ENCODE peak calls at places on chromosome 13, in four cellular contexts. O is activated T-helper 1 cell treated with anti-CD3 and anti-CD28 coated beads, Interleukin-12 subunit alpha, Interleukin-12 subunit beta, Interleukin-2, Interleukin-4 antibody, amounts not matched to agents 30 ng/mL and 10 ng/mL and 1 ng/mL, durations not matched to agents 14 hours and 24 hours and 36 hours; Y is SHP77; R is kidney epithelial cell. E is an unnamed sample.

GRCh38 chr13:111902726-111903125 is 164.2 kb upstream of the SOX1 start:
- DNase-seq in O (no peak), Y (no peak), R (no peak), E (no peak)

GRCh38 chr13:37072024-37072423 is 12.5 kb upstream of the SUPT20H start:
- DNase-seq in O (no peak), Y (no peak), R (no peak), E (no peak)

GRCh38 chr13:71772376-71772775 is 94.6 kb downstream of the DACH1 start:
- DNase-seq in O (no peak), Y (no peak), R (no peak), E (no peak)

GRCh38 chr13:110109910-110110309 is 197.0 kb downstream of the COL4A1 start:
- DNase-seq in O (no peak), Y (peak; percentile 54), R (no peak), E (no peak)

GRCh38 chr13:50422181-50423148 is 407.2 kb downstream of the KCNRG start:
- DNase-seq in O (no peak), Y (no peak), R (no peak), E (no peak)

GRCh38 chr13:109331898-109332297 is 454.5 kb downstream of the IRS2 start:
- DNase-seq in O (no peak), Y (peak; percentile 100), R (peak; percentile 79), E (no peak)

GRCh38 chr13:99351772-99352171 is 44.6 kb upstream of the GPR183 start:
- DNase-seq in O (no peak), Y (no peak), R (no peak), E (no peak)

GRCh38 chr13:113001251-113002140 is 32.5 kb downstream of the MCF2L start:
- DNase-seq in O (no peak), Y (peak; percentile 96), R (peak; percentile 31), E (no peak)

GRCh38 chr13:40648841-40649240 is 17.6 kb downstream of the FOXO1 start:
- DNase-seq in O (no peak), Y (no peak), R (no peak), E (no peak)

GRCh38 chr13:44484562-44485164 is 91.5 kb downstream of the TSC22D1 start:
- DNase-seq in O (no peak), Y (no peak), R (no peak), E (no peak)

GRCh38 chr13:70668293-70668692 is 560.0 kb upstream of the KLHL1 start:
- DNase-seq in O (no peak), Y (no peak), R (peak; percentile 48), E (no peak)

GRCh38 chr13:67515895-67516294 is 285.8 kb upstream of the PCDH9 start:
- DNase-seq in O (no peak), Y (no peak), R (peak; percentile 7), E (no peak)

GRCh38 chr13:43405457-43405856 is 381.3 kb downstream of the ENOX1 start:
- DNase-seq in O (no peak), Y (no peak), R (peak; percentile 44), E (no peak)

GRCh38 chr13:67134322-67135129 is 95.6 kb downstream of the PCDH9 start:
- DNase-seq in O (no peak), Y (peak; percentile 18), R (no peak), E (no peak)

GRCh38 chr13:109145631-109146030 is 516.2 kb downstream of the MYO16 start:
- DNase-seq in O (no peak), Y (peak; percentile 88), R (no peak), E (no peak)

GRCh38 chr13:24998433-24998832 is 97.5 kb upstream of the PABPC3 start:
- DNase-seq in O (no peak), Y (no peak), R (no peak), E (no peak)

GRCh38 chr13:113426591-113426986 is 26.7 kb downstream of the ADPRHL1 start:
- DNase-seq in O (no peak), Y (no peak), R (no peak), E (no peak)

GRCh38 chr13:49279885-49280284 is 32.2 kb downstream of the CDADC1 start:
- DNase-seq in O (no peak), Y (no peak), R (no peak), E (no peak)

GRCh38 chr13:113106666-113107065 is 1.1 kb downstream of the F7 start:
- DNase-seq in O (no peak), Y (no peak), R (no peak), E (no peak)

GRCh38 chr13:33185853-33186252 is 99.7 kb downstream of the STARD13 start:
- DNase-seq in O (no peak), Y (no peak), R (no peak), E (no peak)

GRCh38 chr13:39655041-39655568 is 357 bp upstream of the COG6 start:
- DNase-seq in O (no peak), Y (no peak), R (no peak), E (no peak)

GRCh38 chr13:21749410-21749809 is 78.5 kb downstream of the FGF9 start:
- DNase-seq in O (no peak), Y (no peak), R (peak; percentile 80), E (no peak)

GRCh38 chr13:47611664-47612288 is 389.3 kb downstream of the SUCLA2 start:
- DNase-seq in O (no peak), Y (no peak), R (peak; percentile 23), E (no peak)

GRCh38 chr13:86581711-86582110 is 782.5 kb upstream of the SLITRK6 start:
- DNase-seq in O (no peak), Y (no peak), R (peak; percentile 37), E (no peak)

GRCh38 chr13:78022164-78022877 is 103.7 kb upstream of the EDNRB start:
- DNase-seq in O (peak; percentile 35), Y (peak; percentile 2), R (peak; percentile 12), E (peak; percentile 89)

GRCh38 chr13:109698779-109699178 is 87.6 kb downstream of the IRS2 start:
- DNase-seq in O (no peak), Y (no peak), R (no peak), E (no peak)

GRCh38 chr13:41603917-41604316 is 146.6 kb downstream of the RGCC start:
- DNase-seq in O (no peak), Y (peak; percentile 14), R (peak; percentile 78), E (no peak)

GRCh38 chr13:52387721-52388120 is 18.3 kb downstream of the THSD1 start:
- DNase-seq in O (no peak), Y (no peak), R (no peak), E (no peak)

GRCh38 chr13:48749699-48750473 is 96.2 kb downstream of the CYSLTR2 start:
- DNase-seq in O (peak; percentile 23), Y (peak; percentile 62), R (peak; percentile 95), E (peak; percentile 43)